ENCODE peak calls at places on chromosomes 11 and 22, in seven cellular contexts. X, W, M, T, L, U and E are unnamed samples.

GRCh38 chr11:110184974-110185597 is 91.9 kb downstream of the ZC3H12C start:
- DNase-seq in W (peak), T (no peak), M (no peak), U (no peak), X (no peak), L (no peak), E (no peak)

GRCh38 chr22:47129902-47130301 is 367.5 kb downstream of the TBC1D22A start:
- DNase-seq in L (no peak), U (no peak), M (no peak), T (peak), X (peak), W (no peak), E (peak)

GRCh38 chr11:14638561-14638960 is 5.0 kb upstream of the PDE3B start:
- DNase-seq in W (no peak), M (no peak), T (peak), U (no peak), L (no peak), X (no peak), E (no peak)

GRCh38 chr11:123405123-123405592 is 24.9 kb upstream of the GRAMD1B start:
- DNase-seq in X (no peak), U (no peak), M (no peak), T (no peak), L (no peak), W (no peak), E (no peak)

GRCh38 chr11:80718611-80719291 is 1277.9 kb upstream of the TENM4 start:
- DNase-seq in M (no peak), W (no peak), X (no peak), U (no peak), T (no peak), L (no peak), E (no peak)

GRCh38 chr11:72750086-72750485 is 2.1 kb downstream of the ARAP1 start:
- DNase-seq in U (no peak), M (no peak), X (no peak), T (no peak), L (peak), W (no peak), E (no peak)

GRCh38 chr22:39148727-39149535 is 3.5 kb downstream of the CBX7 start:
- DNase-seq in U (peak), L (no peak), X (peak), W (no peak), M (peak), T (peak), E (peak)

GRCh38 chr11:5596611-5597201 is at the start of gene TRIM6:
- DNase-seq in M (no peak), L (peak), W (peak), U (no peak), T (no peak), X (peak), E (peak)

GRCh38 chr11:64245797-64246623 is 733 bp downstream of the PPP1R14B start:
- DNase-seq in L (no peak), X (peak), W (peak), M (no peak), T (peak), U (peak), E (peak)

GRCh38 chr22:37640591-37641250 is 1.3 kb downstream of the SH3BP1 start:
- DNase-seq in W (no peak), X (no peak), T (no peak), M (no peak), U (no peak), L (no peak), E (no peak)

GRCh38 chr11:80727315-80727714 is 1286.5 kb upstream of the TENM4 start:
- DNase-seq in W (peak), X (no peak), M (no peak), U (no peak), L (no peak), T (no peak), E (peak)

GRCh38 chr11:131966667-131967066 is 596.3 kb downstream of the NTM start:
- DNase-seq in L (no peak), T (no peak), M (no peak), U (no peak), W (no peak), X (no peak), E (no peak)

GRCh38 chr11:11982975-11983374 is 25.5 kb downstream of the DKK3 start:
- DNase-seq in M (no peak), W (peak), L (no peak), T (no peak), U (no peak), X (no peak), E (no peak)

GRCh38 chr22:48798281-48799226 is 1029.1 kb downstream of the BRD1 start:
- DNase-seq in T (no peak), U (no peak), L (no peak), M (no peak), W (no peak), X (no peak), E (no peak)

GRCh38 chr11:120383518-120384155 is 47.4 kb downstream of the ARHGEF12 start:
- DNase-seq in W (no peak), X (no peak), L (no peak), M (no peak), U (no peak), T (no peak), E (no peak)

GRCh38 chr11:61513143-61513740 is 4.7 kb downstream of the LRRC10B start:
- DNase-seq in L (no peak), T (no peak), U (no peak), W (no peak), X (no peak), M (no peak), E (peak)

GRCh38 chr11:104870910-104871309 is 27.4 kb downstream of the CASP12 start:
- DNase-seq in T (no peak), X (no peak), M (no peak), W (no peak), L (no peak), U (no peak), E (no peak)

GRCh38 chr22:24445481-24446290 is 18.3 kb downstream of the ADORA2A start:
- DNase-seq in W (no peak), L (no peak), U (no peak), X (no peak), T (peak), M (no peak), E (no peak)

GRCh38 chr22:23803001-23803819 is 16.4 kb downstream of the SMARCB1 start:
- DNase-seq in L (no peak), W (no peak), X (no peak), M (no peak), T (no peak), U (no peak), E (no peak)

GRCh38 chr22:29738118-29738815 is 18.5 kb downstream of the CABP7 start:
- DNase-seq in X (no peak), W (no peak), L (no peak), M (no peak), U (no peak), T (no peak), E (no peak)

GRCh38 chr11:102225689-102226562 is 91.4 kb upstream of the BIRC3 start:
- DNase-seq in U (no peak), X (no peak), L (no peak), T (no peak), M (no peak), W (peak), E (no peak)

GRCh38 chr22:28799834-28800307 is 498 bp downstream of the XBP1 start:
- DNase-seq in M (no peak), W (peak), X (peak), T (peak), U (no peak), L (peak), E (no peak)

GRCh38 chr11:71206186-71206585 is 46.2 kb downstream of the SHANK2 start:
- DNase-seq in T (no peak), L (no peak), M (no peak), W (peak), X (no peak), U (no peak), E (peak)

GRCh38 chr11:65655570-65656332 is 7.0 kb downstream of the RELA start:
- DNase-seq in L (no peak), W (no peak), X (no peak), M (peak), T (no peak), U (no peak), E (no peak)

GRCh38 chr11:44318369-44318768 is 8.4 kb upstream of the ALX4 start:
- DNase-seq in U (no peak), X (no peak), L (no peak), T (no peak), M (no peak), W (no peak), E (no peak)

GRCh38 chr11:94638902-94639373 is 71.8 kb downstream of the PIWIL4 start:
- DNase-seq in U (no peak), L (no peak), W (peak), X (no peak), M (no peak), T (no peak), E (no peak)

GRCh38 chr11:106988151-106988806 is 30.0 kb downstream of the GUCY1A2 start:
- DNase-seq in X (no peak), W (peak), U (no peak), L (no peak), T (no peak), M (no peak), E (no peak)

GRCh38 chr11:2943711-2944118 is 14.5 kb upstream of the PHLDA2 start:
- DNase-seq in X (peak), W (peak), L (no peak), M (no peak), U (no peak), T (no peak), E (no peak)

GRCh38 chr11:86990520-86990919 is 35.3 kb upstream of the FZD4 start:
- DNase-seq in M (no peak), L (no peak), T (no peak), W (peak), X (no peak), U (no peak), E (peak)

GRCh38 chr11:61666684-61667297 is 13.4 kb upstream of the DAGLA start:
- DNase-seq in X (no peak), T (no peak), L (peak), M (no peak), U (no peak), W (no peak), E (peak)

GRCh38 chr11:68148071-68148805 is 27.1 kb upstream of the CHKA start:
- DNase-seq in X (no peak), U (no peak), M (no peak), L (no peak), T (no peak), W (no peak), E (no peak)

GRCh38 chr11:121538054-121538453 is 85.3 kb upstream of the SORL1-AS1 start:
- DNase-seq in U (no peak), T (no peak), M (no peak), W (no peak), L (no peak), X (no peak), E (no peak)

GRCh38 chr11:619625-620050 is 3.9 kb upstream of the IRF7 start:
- DNase-seq in L (no peak), W (no peak), M (no peak), X (no peak), T (no peak), U (no peak), E (no peak)

GRCh38 chr11:131962818-131963217 is 592.4 kb downstream of the NTM start:
- DNase-seq in W (no peak), X (no peak), U (no peak), T (no peak), M (no peak), L (no peak), E (no peak)